ENCODE peak calls at places on chromosomes 7 and 10, in seven cellular contexts. P is T-cell, K is right cardiac atrium, L is fibroblast of the conjunctiva, R is foreskin fibroblast, Z is NCI-H345, N is GM23248. E is an unnamed sample.

GRCh38 chr10:88932539-88933256 is 19.9 kb downstream of the ACTA2 start:
- DNase-seq in P (peak), K (peak), L (peak), R (peak), Z (peak), N (peak), E (peak)

GRCh38 chr7:3240826-3241430 is 60.1 kb upstream of the SDK1 start:
- DNase-seq in P (no peak), K (no peak), L (no peak), R (no peak), Z (peak), N (no peak), E (no peak)

GRCh38 chr10:93006435-93007039 is 54.1 kb upstream of the CYP26C1 start:
- DNase-seq in P (no peak), K (no peak), L (peak), R (peak), Z (no peak), N (peak), E (no peak)

GRCh38 chr7:42233166-42233565 is 3.8 kb downstream of the GLI3 start:
- DNase-seq in P (no peak), K (no peak), L (no peak), R (no peak), Z (no peak), N (peak), E (no peak)

GRCh38 chr7:20519641-20520040 is 95.8 kb upstream of the ABCB5 start:
- DNase-seq in P (no peak), K (no peak), L (no peak), R (no peak), Z (peak), N (no peak), E (no peak)

GRCh38 chr10:124611738-124612137 is 132.4 kb downstream of the FAM53B start:
- DNase-seq in P (peak), K (no peak), L (no peak), R (no peak), Z (no peak), N (no peak), E (no peak)

GRCh38 chr7:32941996-32942782 is 15.1 kb upstream of the FKBP9 start:
- DNase-seq in P (peak), K (peak), L (peak), R (peak), Z (peak), N (peak), E (peak)

GRCh38 chr7:24346129-24346528 is 62.1 kb downstream of the NPY start:
- DNase-seq in P (no peak), K (no peak), L (no peak), R (no peak), Z (no peak), N (no peak), E (no peak)

GRCh38 chr7:78090616-78091015 is 292.0 kb downstream of the PHTF2 start:
- DNase-seq in P (no peak), K (no peak), L (no peak), R (no peak), Z (no peak), N (peak), E (no peak)

GRCh38 chr7:83782628-83783027 is 133.7 kb upstream of the SEMA3E start:
- DNase-seq in P (no peak), K (no peak), L (no peak), R (peak), Z (no peak), N (peak), E (no peak)

GRCh38 chr7:45644237-45644636 is 70.1 kb downstream of the ADCY1 start:
- DNase-seq in P (no peak), K (no peak), L (no peak), R (no peak), Z (no peak), N (no peak), E (no peak)

GRCh38 chr10:122495406-122496340 is 34.3 kb downstream of the HTRA1 start:
- DNase-seq in P (peak), K (peak), L (peak), R (no peak), Z (no peak), N (peak), E (peak)

GRCh38 chr10:3126741-3127342 is 45.7 kb downstream of the PITRM1 start:
- DNase-seq in P (no peak), K (no peak), L (no peak), R (no peak), Z (peak), N (no peak), E (peak)

GRCh38 chr10:127875916-127876315 is 16.8 kb downstream of the CLRN3 start:
- DNase-seq in P (no peak), K (no peak), L (no peak), R (no peak), Z (no peak), N (no peak), E (no peak)

GRCh38 chr10:6225263-6225814 is 22.6 kb downstream of the PFKFB3 start:
- DNase-seq in P (no peak), K (no peak), L (no peak), R (no peak), Z (no peak), N (no peak), E (no peak)

GRCh38 chr10:45420453-45421192 is 46.6 kb downstream of the ALOX5 start:
- DNase-seq in P (peak), K (peak), L (peak), R (peak), Z (peak), N (peak), E (peak)